ENCODE peak calls at places on chromosomes 6 and 20, in four cellular contexts. One of them, this sample, is unnamed.

GRCh38 chr6:16651871-16652270 is 109.4 kb downstream of the ATXN1 start:
- DNase-seq in fibroblast of the aortic adventitia: no peak
- DNase-seq in endothelial cell: no peak
- DNase-seq in foreskin fibroblast: no peak
- DNase-seq in this sample: no peak

GRCh38 chr20:48454721-48455490 is 372.9 kb downstream of the PREX1 start:
- DNase-seq in fibroblast of the aortic adventitia: no peak
- DNase-seq in endothelial cell: no peak
- DNase-seq in foreskin fibroblast: no peak
- DNase-seq in this sample: no peak

GRCh38 chr6:79646006-79646405 is 14.9 kb downstream of the SH3BGRL2 start:
- DNase-seq in fibroblast of the aortic adventitia: no peak
- DNase-seq in endothelial cell: peak; percentile 17
- DNase-seq in foreskin fibroblast: no peak
- DNase-seq in this sample: no peak

GRCh38 chr20:63567382-63568169 is 6.5 kb downstream of the HELZ2 start:
- DNase-seq in fibroblast of the aortic adventitia: no peak
- DNase-seq in endothelial cell: no peak
- DNase-seq in foreskin fibroblast: no peak
- DNase-seq in this sample: no peak

GRCh38 chr6:42361036-42361435 is 90.7 kb downstream of the TRERF1 start:
- DNase-seq in fibroblast of the aortic adventitia: no peak
- DNase-seq in endothelial cell: no peak
- DNase-seq in foreskin fibroblast: no peak
- DNase-seq in this sample: no peak

GRCh38 chr20:840503-840857 is 7.0 kb downstream of the FAM110A start:
- DNase-seq in fibroblast of the aortic adventitia: no peak
- DNase-seq in endothelial cell: no peak
- DNase-seq in foreskin fibroblast: no peak
- DNase-seq in this sample: no peak

GRCh38 chr20:50506270-50506579 is 4.0 kb upstream of the PTPN1 start:
- DNase-seq in fibroblast of the aortic adventitia: no peak
- DNase-seq in endothelial cell: no peak
- DNase-seq in foreskin fibroblast: no peak
- DNase-seq in this sample: no peak

GRCh38 chr20:37526839-37527637 is 638 bp downstream of the BLCAP start:
- DNase-seq in fibroblast of the aortic adventitia: peak; percentile 42
- DNase-seq in endothelial cell: peak; percentile 44
- DNase-seq in foreskin fibroblast: no peak
- DNase-seq in this sample: no peak

GRCh38 chr20:49344975-49345374 is 67.1 kb upstream of the ZNFX1 start:
- DNase-seq in fibroblast of the aortic adventitia: peak; percentile 96
- DNase-seq in endothelial cell: no peak
- DNase-seq in foreskin fibroblast: peak; percentile 93
- DNase-seq in this sample: peak; percentile 81

GRCh38 chr6:110475255-110475654 is 1.2 kb downstream of the SLC22A16 start:
- DNase-seq in fibroblast of the aortic adventitia: no peak
- DNase-seq in endothelial cell: no peak
- DNase-seq in foreskin fibroblast: no peak
- DNase-seq in this sample: no peak

GRCh38 chr6:158475344-158476302 is 84.3 kb upstream of the TMEM181 start:
- DNase-seq in fibroblast of the aortic adventitia: peak; percentile 26
- DNase-seq in endothelial cell: no peak
- DNase-seq in foreskin fibroblast: peak; percentile 72
- DNase-seq in this sample: no peak

GRCh38 chr20:19605759-19606158 is 152.3 kb upstream of the RIN2 start:
- DNase-seq in fibroblast of the aortic adventitia: no peak
- DNase-seq in endothelial cell: no peak
- DNase-seq in foreskin fibroblast: no peak
- DNase-seq in this sample: no peak

GRCh38 chr6:132888701-132889100 is 74.3 kb downstream of the RPS12 start:
- DNase-seq in fibroblast of the aortic adventitia: no peak
- DNase-seq in endothelial cell: no peak
- DNase-seq in foreskin fibroblast: peak; percentile 20
- DNase-seq in this sample: no peak

GRCh38 chr20:33732166-33732970 is 572 bp downstream of the ZNF341 start:
- DNase-seq in fibroblast of the aortic adventitia: peak; percentile 78
- DNase-seq in endothelial cell: no peak
- DNase-seq in foreskin fibroblast: no peak
- DNase-seq in this sample: no peak

GRCh38 chr20:2136275-2136674 is 34.6 kb downstream of the STK35 start:
- DNase-seq in fibroblast of the aortic adventitia: no peak
- DNase-seq in endothelial cell: no peak
- DNase-seq in foreskin fibroblast: no peak
- DNase-seq in this sample: no peak

GRCh38 chr20:63700199-63701050 is 4.0 kb downstream of the TNFRSF6B start:
- DNase-seq in fibroblast of the aortic adventitia: no peak
- DNase-seq in endothelial cell: no peak
- DNase-seq in foreskin fibroblast: no peak
- DNase-seq in this sample: no peak

GRCh38 chr6:105587349-105588115 is 184.7 kb upstream of the PREP start:
- DNase-seq in fibroblast of the aortic adventitia: no peak
- DNase-seq in endothelial cell: no peak
- DNase-seq in foreskin fibroblast: peak; percentile 72
- DNase-seq in this sample: peak; percentile 92

GRCh38 chr6:35391240-35391968 is 49.0 kb downstream of the PPARD start:
- DNase-seq in fibroblast of the aortic adventitia: peak; percentile 97
- DNase-seq in endothelial cell: no peak
- DNase-seq in foreskin fibroblast: peak; percentile 80
- DNase-seq in this sample: peak; percentile 39

GRCh38 chr6:71979911-71980310 is 93.6 kb downstream of the RIMS1 start:
- DNase-seq in fibroblast of the aortic adventitia: no peak
- DNase-seq in endothelial cell: no peak
- DNase-seq in foreskin fibroblast: no peak
- DNase-seq in this sample: no peak

GRCh38 chr20:49624317-49624716 is 56.4 kb upstream of the PTGIS start:
- DNase-seq in fibroblast of the aortic adventitia: no peak
- DNase-seq in endothelial cell: no peak
- DNase-seq in foreskin fibroblast: no peak
- DNase-seq in this sample: no peak

GRCh38 chr6:159203304-159204005 is 34.3 kb downstream of the FNDC1 start:
- DNase-seq in fibroblast of the aortic adventitia: peak; percentile 95
- DNase-seq in endothelial cell: no peak
- DNase-seq in foreskin fibroblast: peak; percentile 91
- DNase-seq in this sample: peak; percentile 56

GRCh38 chr6:19719691-19720127 is 117.5 kb upstream of the ID4 start:
- DNase-seq in fibroblast of the aortic adventitia: peak; percentile 57
- DNase-seq in endothelial cell: no peak
- DNase-seq in foreskin fibroblast: peak; percentile 53
- DNase-seq in this sample: peak; percentile 19

GRCh38 chr6:47138046-47138445 is 95.9 kb upstream of the ADGRF1 start:
- DNase-seq in fibroblast of the aortic adventitia: peak; percentile 13
- DNase-seq in endothelial cell: no peak
- DNase-seq in foreskin fibroblast: no peak
- DNase-seq in this sample: no peak

GRCh38 chr6:136031982-136032381 is 180.5 kb downstream of the PDE7B start:
- DNase-seq in fibroblast of the aortic adventitia: peak; percentile 82
- DNase-seq in endothelial cell: peak; percentile 18
- DNase-seq in foreskin fibroblast: peak; percentile 50
- DNase-seq in this sample: no peak

DNA sequence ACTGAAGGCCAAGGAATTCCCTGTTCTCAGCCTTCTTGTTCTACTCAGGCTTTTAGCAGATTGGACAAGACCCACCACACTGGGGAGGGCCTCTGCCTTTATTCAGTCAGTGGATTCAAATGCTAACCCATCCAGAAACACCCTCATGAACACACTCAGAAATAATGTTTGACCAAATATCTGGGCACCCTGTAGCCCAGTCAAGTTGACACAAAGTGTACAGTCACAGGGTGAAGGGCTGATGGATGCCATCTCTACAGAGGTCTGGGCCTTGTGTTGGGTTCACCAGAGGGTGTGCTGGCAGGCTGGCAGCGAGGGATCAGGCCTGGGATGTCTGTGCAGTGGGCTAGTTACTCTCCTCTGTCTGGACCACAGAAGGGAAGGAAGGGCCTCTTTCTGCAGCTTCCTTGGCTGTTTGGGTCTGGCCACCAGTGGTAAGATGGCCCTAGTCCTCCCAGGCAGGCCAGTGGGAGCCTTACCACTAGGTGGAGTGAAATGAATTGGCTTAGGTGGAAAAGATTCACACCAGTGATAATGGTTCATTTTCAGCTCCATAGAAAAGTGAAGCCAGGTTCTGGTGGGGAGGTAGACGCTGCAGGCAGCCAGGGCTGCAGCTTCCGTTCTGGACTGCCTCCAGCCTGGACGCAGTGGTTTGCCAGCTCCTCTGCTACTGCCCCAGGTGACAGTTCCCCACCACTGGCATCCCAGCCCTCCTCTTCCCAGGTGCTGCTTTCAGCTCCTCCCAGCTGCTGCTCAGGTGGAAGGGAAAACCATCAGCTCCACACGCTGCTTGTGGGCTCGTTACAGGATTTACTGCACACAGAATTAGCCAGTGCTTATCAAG is 9.2 kb downstream of the TUBB2A start:
- DNase-seq in fibroblast of the aortic adventitia: no peak
- DNase-seq in endothelial cell: no peak
- DNase-seq in foreskin fibroblast: no peak
- DNase-seq in this sample: no peak
- TF ChIP-seq CTCF in fibroblast of the aortic adventitia: no peak
- TF ChIP-seq CTCF in endothelial cell: no peak
- TF ChIP-seq CTCF in foreskin fibroblast: no peak
- TF ChIP-seq CTCF in this sample: no peak

DNA sequence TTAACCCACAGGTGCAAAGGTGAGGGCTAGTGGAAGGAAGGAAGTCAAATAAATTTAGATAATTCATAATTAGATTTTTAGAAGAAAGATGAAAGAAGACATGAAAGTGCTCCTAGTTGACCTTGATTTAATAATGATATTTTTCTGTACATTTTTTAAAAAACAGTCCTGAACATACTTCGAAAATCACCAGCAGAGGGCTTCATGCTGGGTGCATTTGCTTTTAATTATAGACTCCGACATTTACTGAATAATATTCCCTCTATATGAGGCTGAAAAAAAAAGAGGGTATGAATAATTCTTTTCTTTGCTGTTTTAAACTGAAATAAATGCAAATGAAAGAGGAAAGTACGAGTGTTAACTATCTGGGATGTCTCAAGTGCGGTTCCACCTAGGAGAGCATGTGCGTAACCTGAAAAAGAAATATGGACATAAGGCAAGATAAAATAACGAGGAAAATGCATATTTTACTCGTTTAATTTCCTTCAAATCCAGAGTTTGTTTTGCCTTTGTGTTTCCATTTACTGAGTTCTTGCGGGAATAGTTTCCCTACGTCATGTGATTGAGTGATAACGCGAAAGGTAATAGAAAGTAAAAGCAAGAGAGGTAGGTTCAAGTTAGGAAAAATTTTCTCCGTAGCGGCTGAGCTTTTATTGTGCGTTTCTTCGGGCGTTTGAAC is 3.1 kb upstream of the TFAP2B start:
- DNase-seq in fibroblast of the aortic adventitia: peak; percentile 40
- DNase-seq in endothelial cell: no peak
- DNase-seq in foreskin fibroblast: peak; percentile 4
- DNase-seq in this sample: no peak
- TF ChIP-seq CTCF in fibroblast of the aortic adventitia: peak; percentile 52
- TF ChIP-seq CTCF in endothelial cell: no peak
- TF ChIP-seq CTCF in foreskin fibroblast: peak; percentile 47
- TF ChIP-seq CTCF in this sample: peak; percentile 42

GRCh38 chr20:43102394-43102793 is 87.3 kb downstream of the PTPRT start:
- DNase-seq in fibroblast of the aortic adventitia: no peak
- DNase-seq in endothelial cell: no peak
- DNase-seq in foreskin fibroblast: no peak
- DNase-seq in this sample: no peak
- TF ChIP-seq CTCF in fibroblast of the aortic adventitia: no peak
- TF ChIP-seq CTCF in endothelial cell: no peak
- TF ChIP-seq CTCF in foreskin fibroblast: no peak
- TF ChIP-seq CTCF in this sample: no peak

GRCh38 chr6:24385536-24386269 is 17.0 kb upstream of the MRS2 start:
- DNase-seq in fibroblast of the aortic adventitia: no peak
- DNase-seq in endothelial cell: no peak
- DNase-seq in foreskin fibroblast: no peak
- DNase-seq in this sample: no peak
- TF ChIP-seq CTCF in fibroblast of the aortic adventitia: no peak
- TF ChIP-seq CTCF in endothelial cell: no peak
- TF ChIP-seq CTCF in foreskin fibroblast: no peak
- TF ChIP-seq CTCF in this sample: no peak

GRCh38 chr6:14721103-14721758 is 524.6 kb upstream of the JARID2 start:
- DNase-seq in fibroblast of the aortic adventitia: peak; percentile 67
- DNase-seq in endothelial cell: peak; percentile 8
- DNase-seq in foreskin fibroblast: no peak
- DNase-seq in this sample: no peak

GRCh38 chr6:14723535-14724086 is 522.3 kb upstream of the JARID2 start:
- DNase-seq in fibroblast of the aortic adventitia: no peak
- DNase-seq in endothelial cell: no peak
- DNase-seq in foreskin fibroblast: no peak
- DNase-seq in this sample: no peak

GRCh38 chr6:14724546-14724945 is 521.3 kb upstream of the JARID2 start:
- DNase-seq in fibroblast of the aortic adventitia: no peak
- DNase-seq in endothelial cell: no peak
- DNase-seq in foreskin fibroblast: no peak
- DNase-seq in this sample: no peak

GRCh38 chr6:14722001-14722567 is 523.8 kb upstream of the JARID2 start:
- DNase-seq in fibroblast of the aortic adventitia: no peak
- DNase-seq in endothelial cell: no peak
- DNase-seq in foreskin fibroblast: no peak
- DNase-seq in this sample: no peak

GRCh38 chr6:14722704-14723103 is 523.2 kb upstream of the JARID2 start:
- DNase-seq in fibroblast of the aortic adventitia: no peak
- DNase-seq in endothelial cell: no peak
- DNase-seq in foreskin fibroblast: no peak
- DNase-seq in this sample: no peak
- TF ChIP-seq CTCF in fibroblast of the aortic adventitia: no peak
- TF ChIP-seq CTCF in endothelial cell: no peak
- TF ChIP-seq CTCF in foreskin fibroblast: no peak
- TF ChIP-seq CTCF in this sample: no peak

This sample was measured in AG09319.